ENCODE peak calls at places on chromosomes 4 and X, in four cellular contexts. One of them, this sample, is unnamed.

GRCh38 chrX:12065251-12065650 is 73.0 kb upstream of the FRMPD4 start:
- DNase-seq in AG04449: no peak
- DNase-seq in right atrium auricular region: no peak
- DNase-seq in CD8-positive, alpha-beta T cell: no peak
- DNase-seq in this sample: no peak

GRCh38 chrX:117743469-117744251 is 372.9 kb downstream of the KLHL13 start:
- DNase-seq in AG04449: no peak
- DNase-seq in right atrium auricular region: no peak
- DNase-seq in CD8-positive, alpha-beta T cell: no peak
- DNase-seq in this sample: no peak

GRCh38 chrX:17046478-17047097 is 100.1 kb downstream of the REPS2 start:
- DNase-seq in AG04449: no peak
- DNase-seq in right atrium auricular region: no peak
- DNase-seq in CD8-positive, alpha-beta T cell: peak
- DNase-seq in this sample: no peak

GRCh38 chrX:41734530-41734929 is 10.5 kb downstream of the GPR82 start:
- DNase-seq in AG04449: no peak
- DNase-seq in right atrium auricular region: no peak
- DNase-seq in CD8-positive, alpha-beta T cell: no peak
- DNase-seq in this sample: no peak

GRCh38 chr4:2423695-2424094 is 4.9 kb downstream of the CFAP99 start:
- DNase-seq in AG04449: no peak
- DNase-seq in right atrium auricular region: no peak
- DNase-seq in CD8-positive, alpha-beta T cell: no peak
- DNase-seq in this sample: no peak

GRCh38 chr4:126850286-126850685 is 782.5 kb upstream of the INTU start:
- DNase-seq in AG04449: peak
- DNase-seq in right atrium auricular region: no peak
- DNase-seq in CD8-positive, alpha-beta T cell: no peak
- DNase-seq in this sample: no peak

GRCh38 chr4:87875187-87875586 is 42.4 kb downstream of the MEPE start:
- DNase-seq in AG04449: no peak
- DNase-seq in right atrium auricular region: no peak
- DNase-seq in CD8-positive, alpha-beta T cell: no peak
- DNase-seq in this sample: no peak

GRCh38 chr4:95051689-95052026 is 293.9 kb downstream of the BMPR1B start:
- DNase-seq in AG04449: no peak
- DNase-seq in right atrium auricular region: no peak
- DNase-seq in CD8-positive, alpha-beta T cell: no peak
- DNase-seq in this sample: no peak

GRCh38 chrX:107714196-107714811 is 61.3 kb downstream of the TSC22D3 start:
- DNase-seq in AG04449: no peak
- DNase-seq in right atrium auricular region: no peak
- DNase-seq in CD8-positive, alpha-beta T cell: peak
- DNase-seq in this sample: no peak

GRCh38 chrX:104913348-104913747 is 307.1 kb downstream of the TEX13A start:
- DNase-seq in AG04449: no peak
- DNase-seq in right atrium auricular region: no peak
- DNase-seq in CD8-positive, alpha-beta T cell: no peak
- DNase-seq in this sample: no peak

GRCh38 chr4:2886622-2887021 is 43.0 kb downstream of the ADD1 start:
- DNase-seq in AG04449: no peak
- DNase-seq in right atrium auricular region: no peak
- DNase-seq in CD8-positive, alpha-beta T cell: no peak
- DNase-seq in this sample: no peak

GRCh38 chrX:74179071-74179470 is 124.9 kb upstream of the ZCCHC13 start:
- DNase-seq in AG04449: peak
- DNase-seq in right atrium auricular region: no peak
- DNase-seq in CD8-positive, alpha-beta T cell: no peak
- DNase-seq in this sample: no peak

GRCh38 chr4:137524642-137525384 is 7.5 kb downstream of the PCDH18 start:
- DNase-seq in AG04449: no peak
- DNase-seq in right atrium auricular region: no peak
- DNase-seq in CD8-positive, alpha-beta T cell: no peak
- DNase-seq in this sample: no peak

GRCh38 chr4:18669390-18669789 is 647.8 kb upstream of the LCORL start:
- DNase-seq in AG04449: no peak
- DNase-seq in right atrium auricular region: no peak
- DNase-seq in CD8-positive, alpha-beta T cell: no peak
- DNase-seq in this sample: no peak

DNA sequence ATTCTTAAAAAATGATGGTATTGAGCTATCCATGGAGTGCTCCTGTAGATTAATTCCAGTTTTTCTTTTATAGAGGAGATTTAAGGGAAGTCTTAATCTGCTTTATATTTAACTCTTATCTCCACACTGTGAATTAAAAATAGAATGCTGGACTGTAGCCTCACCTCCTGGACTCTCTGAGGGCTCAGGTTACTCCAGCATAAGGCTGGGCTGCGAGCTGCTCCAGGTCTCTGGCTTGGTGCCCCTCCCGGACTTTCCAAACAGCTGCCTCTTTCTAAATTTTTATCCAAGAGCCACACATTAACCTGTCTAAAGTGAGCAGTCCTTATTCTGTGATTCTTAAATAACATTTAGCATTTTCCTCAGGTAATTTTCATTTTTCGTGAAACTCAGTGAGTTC is 218.7 kb upstream of the JADE1 start:
- DNase-seq in AG04449: no peak
- DNase-seq in right atrium auricular region: no peak
- DNase-seq in CD8-positive, alpha-beta T cell: no peak
- DNase-seq in this sample: no peak
- TF ChIP-seq CTCF in AG04449: no peak
- TF ChIP-seq CTCF in right atrium auricular region: no peak
- TF ChIP-seq CTCF in CD8-positive, alpha-beta T cell: no peak
- TF ChIP-seq CTCF in this sample: no peak

GRCh38 chr4:150971901-150972300 is 43.2 kb downstream of the LRBA start:
- DNase-seq in AG04449: no peak
- DNase-seq in right atrium auricular region: no peak
- DNase-seq in CD8-positive, alpha-beta T cell: no peak
- DNase-seq in this sample: no peak
- TF ChIP-seq CTCF in AG04449: no peak
- TF ChIP-seq CTCF in right atrium auricular region: no peak
- TF ChIP-seq CTCF in CD8-positive, alpha-beta T cell: no peak
- TF ChIP-seq CTCF in this sample: no peak

DNA sequence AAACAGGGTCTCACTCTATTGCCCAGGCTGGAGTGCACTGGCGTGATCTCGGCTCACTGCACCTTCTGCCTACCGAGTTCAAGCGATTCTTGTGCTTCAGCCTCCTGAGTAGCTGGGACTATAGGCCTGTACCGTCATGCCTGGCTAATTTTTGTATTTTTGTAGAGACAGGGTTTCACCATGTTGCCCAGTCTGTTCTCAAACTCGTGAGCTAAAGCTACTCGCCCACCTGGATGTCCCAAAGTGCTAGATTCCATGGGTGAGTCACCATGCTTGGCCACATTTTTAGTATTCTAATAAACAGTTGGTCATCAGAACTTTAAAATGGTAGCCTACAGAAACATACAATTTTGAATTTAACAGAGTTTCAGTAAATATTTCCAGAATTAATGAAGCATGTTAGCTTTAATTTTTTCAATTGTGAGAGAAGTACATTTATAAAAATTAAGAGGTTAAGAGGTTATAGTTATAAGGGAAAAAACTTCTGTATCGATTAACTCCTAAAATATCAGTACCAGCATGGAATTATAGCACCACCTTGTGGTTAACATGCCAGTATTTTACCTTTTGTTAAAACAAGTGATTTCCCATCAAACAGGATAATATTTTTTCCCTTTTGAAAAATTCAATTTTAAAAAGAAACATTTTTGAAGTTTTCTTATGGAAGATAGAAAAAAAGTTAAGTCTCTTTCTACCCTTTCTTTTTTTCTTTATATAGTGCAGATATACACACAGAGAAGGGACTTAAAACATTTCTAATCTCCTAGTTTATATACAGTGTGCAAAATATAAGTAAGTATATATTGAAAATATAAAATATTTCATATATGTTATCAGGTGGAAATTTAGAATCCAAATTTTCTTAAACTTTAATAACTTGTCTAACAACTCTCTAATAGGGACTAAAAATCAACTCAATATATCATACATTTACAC is 35.4 kb downstream of the CEP44 start:
- DNase-seq in AG04449: no peak
- DNase-seq in right atrium auricular region: no peak
- DNase-seq in CD8-positive, alpha-beta T cell: no peak
- DNase-seq in this sample: no peak
- TF ChIP-seq CTCF in AG04449: peak
- TF ChIP-seq CTCF in right atrium auricular region: peak
- TF ChIP-seq CTCF in CD8-positive, alpha-beta T cell: peak
- TF ChIP-seq CTCF in this sample: peak

GRCh38 chr4:1344696-1345095 is 2.3 kb upstream of the UVSSA start:
- DNase-seq in AG04449: no peak
- DNase-seq in right atrium auricular region: no peak
- DNase-seq in CD8-positive, alpha-beta T cell: no peak
- DNase-seq in this sample: no peak

GRCh38 chr4:1346781-1347409 is at the start of gene UVSSA:
- DNase-seq in AG04449: peak
- DNase-seq in right atrium auricular region: peak
- DNase-seq in CD8-positive, alpha-beta T cell: peak
- DNase-seq in this sample: peak

GRCh38 chr4:1347410-1347864 is 429 bp downstream of the UVSSA start:
- DNase-seq in AG04449: peak
- DNase-seq in right atrium auricular region: peak
- DNase-seq in CD8-positive, alpha-beta T cell: no peak
- DNase-seq in this sample: peak

GRCh38 chr4:1348014-1348513 is 1.1 kb downstream of the UVSSA start:
- DNase-seq in AG04449: no peak
- DNase-seq in right atrium auricular region: no peak
- DNase-seq in CD8-positive, alpha-beta T cell: no peak
- DNase-seq in this sample: no peak

DNA sequence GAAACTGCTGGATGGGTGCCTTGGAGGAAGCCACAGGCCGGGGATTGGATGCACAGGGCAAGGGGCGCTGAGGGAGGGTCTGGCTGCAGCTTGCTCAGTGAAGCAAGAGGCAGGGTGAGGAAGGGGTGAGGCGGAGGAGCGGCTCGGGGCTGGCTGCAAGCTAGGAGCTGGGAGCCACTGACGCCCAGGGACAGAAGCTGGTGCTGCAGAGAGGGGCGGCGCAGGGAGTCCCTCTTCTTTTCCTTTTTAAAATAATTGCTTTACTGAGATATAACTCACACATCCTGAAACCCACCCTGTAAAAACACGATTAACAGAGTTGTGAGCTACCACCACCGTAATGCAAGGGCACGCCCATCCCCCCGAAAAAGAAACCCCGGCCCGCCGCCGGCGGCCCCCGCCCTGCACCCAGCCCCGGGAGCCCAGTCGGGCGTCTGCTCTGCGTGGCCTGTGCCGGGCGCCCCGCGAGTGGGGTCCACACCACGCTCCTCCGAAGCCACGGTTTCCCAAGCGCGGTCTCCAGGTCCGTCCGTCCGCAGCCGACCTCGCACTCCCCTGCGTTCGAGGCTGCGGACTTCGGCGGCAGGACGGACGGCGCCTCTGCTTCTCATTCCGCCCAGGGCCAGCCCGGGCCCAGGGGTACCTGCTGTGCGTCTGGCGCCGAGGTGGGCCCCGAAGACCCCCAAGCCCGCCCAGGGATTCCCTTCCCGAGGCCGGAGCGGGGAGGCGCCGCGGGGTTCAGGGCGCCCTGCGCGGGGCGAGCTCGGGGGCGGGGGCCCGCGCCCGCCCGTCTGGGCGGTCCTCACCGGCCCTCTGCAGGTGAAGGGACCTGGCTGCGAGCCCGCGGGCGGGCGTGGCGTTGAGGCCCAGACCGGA is 865 bp upstream of the UVSSA start:
- DNase-seq in AG04449: no peak
- DNase-seq in right atrium auricular region: peak
- DNase-seq in CD8-positive, alpha-beta T cell: peak
- DNase-seq in this sample: peak
- TF ChIP-seq CTCF in AG04449: peak
- TF ChIP-seq CTCF in right atrium auricular region: no peak
- TF ChIP-seq CTCF in CD8-positive, alpha-beta T cell: peak
- TF ChIP-seq CTCF in this sample: peak

GRCh38 chr4:182877326-182877883 is 39.8 kb downstream of the DCTD start:
- DNase-seq in AG04449: no peak
- DNase-seq in right atrium auricular region: no peak
- DNase-seq in CD8-positive, alpha-beta T cell: no peak
- DNase-seq in this sample: no peak
- TF ChIP-seq CTCF in AG04449: no peak
- TF ChIP-seq CTCF in right atrium auricular region: no peak
- TF ChIP-seq CTCF in CD8-positive, alpha-beta T cell: no peak
- TF ChIP-seq CTCF in this sample: no peak

DNA sequence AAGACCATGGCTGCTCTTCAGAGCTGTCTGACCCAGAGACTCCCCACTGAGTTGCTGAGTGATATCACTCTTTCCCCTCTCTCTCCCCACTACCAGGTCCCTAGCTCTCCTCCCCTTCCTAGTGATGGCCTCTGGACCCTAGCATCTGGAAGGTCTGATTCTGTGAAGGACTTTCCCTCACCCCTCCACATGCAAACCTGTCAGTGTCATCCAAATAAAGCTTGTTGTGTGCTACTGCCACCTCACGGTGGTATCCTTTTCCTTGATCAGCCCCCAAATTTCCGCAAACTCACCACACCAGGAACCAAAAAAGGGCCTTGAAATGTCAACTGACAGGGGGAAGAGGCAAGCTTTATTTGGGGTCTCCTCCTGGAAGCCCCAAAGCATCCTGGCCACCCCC is 500.2 kb downstream of the IDS start:
- DNase-seq in AG04449: no peak
- DNase-seq in right atrium auricular region: no peak
- DNase-seq in CD8-positive, alpha-beta T cell: no peak
- DNase-seq in this sample: no peak
- TF ChIP-seq CTCF in AG04449: no peak
- TF ChIP-seq CTCF in right atrium auricular region: no peak
- TF ChIP-seq CTCF in CD8-positive, alpha-beta T cell: no peak
- TF ChIP-seq CTCF in this sample: no peak

DNA sequence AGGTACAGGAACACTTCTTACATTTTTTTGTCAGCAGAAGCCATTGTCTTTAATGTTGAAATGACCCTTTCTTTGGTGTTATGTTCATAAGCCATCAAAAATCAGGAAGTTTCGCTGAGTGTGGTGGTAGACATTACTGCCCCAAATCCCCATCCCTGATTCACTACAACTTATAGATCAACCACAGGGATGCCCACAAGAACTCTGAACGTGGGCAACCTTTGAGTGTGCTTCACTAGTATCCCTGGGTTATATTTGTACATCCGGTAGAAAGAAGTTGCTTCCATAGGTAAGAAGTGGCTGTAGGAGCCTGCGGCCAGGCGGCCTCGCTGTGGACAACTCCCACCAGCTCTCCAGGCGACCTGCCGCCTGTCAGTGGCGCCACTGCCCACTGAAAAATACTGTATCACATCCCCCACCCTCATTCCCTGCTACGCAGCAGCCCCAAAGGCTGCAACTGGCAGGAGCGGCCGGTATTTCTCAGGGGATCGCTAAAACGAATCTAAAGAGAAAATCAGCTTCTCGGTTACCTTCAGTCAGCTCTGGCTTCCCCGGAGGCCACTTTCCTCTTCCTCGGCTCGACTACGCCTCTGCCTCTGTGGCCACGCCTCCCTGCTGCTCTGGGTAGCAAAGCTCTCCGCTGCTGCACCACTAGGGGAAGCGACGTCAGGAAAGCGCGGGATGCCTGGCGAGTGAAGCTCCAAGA is 13.9 kb upstream of the ETDC start:
- DNase-seq in AG04449: no peak
- DNase-seq in right atrium auricular region: no peak
- DNase-seq in CD8-positive, alpha-beta T cell: peak
- DNase-seq in this sample: peak
- TF ChIP-seq CTCF in AG04449: peak
- TF ChIP-seq CTCF in right atrium auricular region: peak
- TF ChIP-seq CTCF in CD8-positive, alpha-beta T cell: no peak
- TF ChIP-seq CTCF in this sample: peak

GRCh38 chr4:7003176-7003878 is 39.8 kb upstream of the TADA2B start:
- DNase-seq in AG04449: no peak
- DNase-seq in right atrium auricular region: no peak
- DNase-seq in CD8-positive, alpha-beta T cell: no peak
- DNase-seq in this sample: no peak
- TF ChIP-seq CTCF in AG04449: no peak
- TF ChIP-seq CTCF in right atrium auricular region: no peak
- TF ChIP-seq CTCF in CD8-positive, alpha-beta T cell: no peak
- TF ChIP-seq CTCF in this sample: no peak

This sample was measured in upper lobe of right lung.